ENCODE peak calls at places on chromosomes 6 and 20, in eight cellular contexts. C, D, Z, K, I, G, A and F are unnamed samples.

GRCh38 chr6:141513830-141514229 is 618.9 kb upstream of the GJE1 start:
- DNase-seq in I (no peak), D (peak; percentile 26), Z (peak; percentile 11), K (no peak), G (no peak), C (no peak), A (no peak), F (no peak)

GRCh38 chr6:148517518-148517917 is 174.9 kb downstream of the SASH1 start:
- DNase-seq in G (no peak), Z (no peak), A (no peak), C (no peak), D (no peak), K (no peak), I (no peak), F (no peak)

GRCh38 chr6:11710968-11711643 is 67.5 kb downstream of the ADTRP start:
- DNase-seq in Z (no peak), I (no peak), D (no peak), C (no peak), K (no peak), G (no peak), A (no peak), F (no peak)

GRCh38 chr20:577167-577791 is 32.8 kb downstream of the TCF15 start:
- DNase-seq in Z (peak; percentile 12), D (peak; percentile 55), I (no peak), A (peak; percentile 69), K (no peak), C (no peak), G (peak; percentile 77), F (no peak)

GRCh38 chr6:14638932-14639875 is 521.6 kb downstream of the CD83 start:
- DNase-seq in I (no peak), K (no peak), C (no peak), D (peak; percentile 56), G (no peak), Z (peak; percentile 68), A (peak; percentile 72), F (no peak)

GRCh38 chr6:3414704-3415453 is 42.0 kb downstream of the SLC22A23 start:
- DNase-seq in I (no peak), A (no peak), G (no peak), D (no peak), C (no peak), K (no peak), Z (peak; percentile 51), F (no peak)

GRCh38 chr6:124002377-124003081 is 198.9 kb downstream of the NKAIN2 start:
- DNase-seq in K (no peak), Z (no peak), I (no peak), A (no peak), C (no peak), G (no peak), D (no peak), F (no peak)

GRCh38 chr6:162085561-162085960 is 642.0 kb downstream of the PRKN start:
- DNase-seq in C (no peak), Z (no peak), D (no peak), G (no peak), A (no peak), I (no peak), K (no peak), F (no peak)

GRCh38 chr20:36645998-36646397 is at the start of gene SLA2:
- DNase-seq in C (peak; percentile 43), I (peak; percentile 63), K (no peak), A (no peak), Z (no peak), D (no peak), G (no peak), F (peak; percentile 42)

GRCh38 chr6:72724545-72724944 is 102.7 kb downstream of the KCNQ5 start:
- DNase-seq in C (no peak), A (no peak), D (peak; percentile 30), I (no peak), Z (no peak), G (no peak), K (no peak), F (no peak)

GRCh38 chr20:5056801-5057599 is 55.7 kb upstream of the SLC23A2 start:
- DNase-seq in A (peak; percentile 73), G (peak; percentile 26), C (peak; percentile 43), K (no peak), Z (peak; percentile 16), I (no peak), D (peak; percentile 65), F (peak; percentile 23)

GRCh38 chr6:118869350-118869749 is 24.6 kb upstream of the ASF1A start:
- DNase-seq in D (peak; percentile 50), K (no peak), C (no peak), Z (peak; percentile 24), A (no peak), G (no peak), I (no peak), F (no peak)

GRCh38 chr6:88105741-88106340 is 58.2 kb downstream of the SPACA1 start:
- DNase-seq in K (no peak), Z (no peak), G (no peak), I (no peak), A (no peak), D (no peak), C (no peak), F (no peak)

GRCh38 chr6:81590314-81590691 is 162.2 kb downstream of the TENT5A start:
- DNase-seq in G (no peak), C (no peak), K (no peak), I (no peak), D (no peak), A (no peak), Z (no peak), F (no peak)

GRCh38 chr6:26214826-26215199 is 127.6 kb downstream of the HFE start:
- DNase-seq in G (no peak), Z (no peak), I (no peak), K (no peak), A (no peak), C (no peak), D (no peak), F (no peak)

GRCh38 chr6:68059894-68060293 is 575.2 kb upstream of the ADGRB3 start:
- DNase-seq in Z (no peak), A (no peak), C (no peak), I (no peak), K (no peak), G (no peak), D (no peak), F (no peak)

GRCh38 chr20:14915356-14915755 is 577.9 kb upstream of the FLRT3 start:
- DNase-seq in G (no peak), D (no peak), Z (peak; percentile 22), I (no peak), C (peak; percentile 31), K (no peak), A (no peak), F (no peak)

GRCh38 chr6:130839379-130839778 is 12.2 kb downstream of the SMLR1 start:
- DNase-seq in G (no peak), D (no peak), C (no peak), Z (no peak), A (no peak), K (no peak), I (no peak), F (no peak)

GRCh38 chr20:3168079-3168828 is 5.1 kb downstream of the LZTS3 start:
- DNase-seq in D (no peak), C (peak; percentile 78), G (no peak), I (peak; percentile 68), K (peak; percentile 79), A (peak; percentile 89), Z (no peak), F (peak; percentile 82)

GRCh38 chr20:23659989-23660837 is 22.5 kb upstream of the CST3 start:
- DNase-seq in I (no peak), Z (no peak), A (peak; percentile 33), D (peak; percentile 54), K (no peak), G (no peak), C (no peak), F (no peak)

GRCh38 chr20:36815454-36816091 is 42.0 kb upstream of the DSN1 start:
- DNase-seq in D (no peak), Z (no peak), I (no peak), G (no peak), K (no peak), A (peak; percentile 77), C (no peak), F (no peak)

DNA sequence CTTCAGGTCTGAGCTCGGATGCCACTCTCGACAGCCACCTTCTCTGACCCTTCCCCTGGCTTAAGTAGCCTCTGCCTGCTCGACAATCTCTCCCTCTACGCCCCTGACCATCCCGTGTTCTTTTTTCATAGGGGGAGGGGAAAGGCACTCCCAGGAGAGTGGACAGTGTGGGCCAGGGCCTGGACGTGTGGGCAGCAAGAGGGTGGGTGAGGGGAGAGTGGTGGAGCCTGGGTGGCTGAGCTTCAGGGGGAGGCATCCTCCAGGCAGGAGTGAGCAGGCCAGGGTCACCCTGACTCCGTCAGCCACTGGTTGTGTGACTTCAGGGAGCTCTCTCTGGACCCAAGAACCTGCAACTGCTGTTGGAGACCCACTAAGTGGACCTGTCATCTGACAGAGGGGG is 92.7 kb downstream of the CEBPB start:
- DNase-seq in I (no peak), D (no peak), A (no peak), Z (no peak), K (peak; percentile 49), G (no peak), C (no peak), F (no peak)
- H3K4me1 ChIP-seq in I (no peaks in the 10 kb centered on the region), D (peaks cover 41% of the 10 kb centered on the region), A (no peaks in the 10 kb centered on the region), Z (peaks cover 38% of the 10 kb centered on the region), K (peaks cover 14% of the 10 kb centered on the region), G (peaks cover 84% of the 10 kb centered on the region), C (peaks cover 33% of the 10 kb centered on the region), F (peaks cover 24% of the 10 kb centered on the region)

GRCh38 chr6:134065706-134066105 is 13.3 kb upstream of the SLC2A12 start:
- DNase-seq in Z (peak; percentile 33), K (no peak), G (peak; percentile 32), C (no peak), D (peak; percentile 34), I (no peak), A (peak; percentile 65), F (no peak)
- H3K4me1 ChIP-seq in Z (peaks cover 6% of the 10 kb centered on the region), K (no peaks in the 10 kb centered on the region), G (peaks cover 12% of the 10 kb centered on the region), C (peaks cover 8% of the 10 kb centered on the region), D (peaks cover 3% of the 10 kb centered on the region), I (no peaks in the 10 kb centered on the region), A (peaks cover 5% of the 10 kb centered on the region), F (no peaks in the 10 kb centered on the region)

DNA sequence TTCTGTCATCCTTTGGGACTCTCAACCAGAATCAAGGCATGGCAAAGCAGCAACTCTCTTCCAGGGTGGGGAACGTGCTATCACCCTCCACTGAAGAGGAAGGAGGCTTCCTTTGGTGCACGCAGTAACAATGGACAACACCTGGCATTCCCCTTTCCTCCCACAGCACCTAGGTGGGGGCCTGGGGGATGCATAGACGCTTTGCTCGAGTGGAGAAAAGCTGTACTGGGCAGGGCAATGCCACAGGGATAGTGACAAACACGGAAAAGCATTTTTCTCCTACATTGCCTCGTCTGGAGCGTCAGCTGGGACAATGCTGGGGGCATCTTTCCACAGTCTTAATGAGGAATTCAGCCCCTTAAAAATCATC is 82.9 kb downstream of the GMPR start:
- DNase-seq in K (no peak), I (no peak), G (no peak), A (peak; percentile 45), C (no peak), D (no peak), Z (no peak), F (no peak)
- H3K4me1 ChIP-seq in K (peaks cover 3% of the 10 kb centered on the region), I (no peaks in the 10 kb centered on the region), G (peaks cover 78% of the 10 kb centered on the region), A (peaks cover 9% of the 10 kb centered on the region), C (peaks cover 29% of the 10 kb centered on the region), D (peaks cover 47% of the 10 kb centered on the region), Z (peaks cover 37% of the 10 kb centered on the region), F (peaks cover 7% of the 10 kb centered on the region)

DNA sequence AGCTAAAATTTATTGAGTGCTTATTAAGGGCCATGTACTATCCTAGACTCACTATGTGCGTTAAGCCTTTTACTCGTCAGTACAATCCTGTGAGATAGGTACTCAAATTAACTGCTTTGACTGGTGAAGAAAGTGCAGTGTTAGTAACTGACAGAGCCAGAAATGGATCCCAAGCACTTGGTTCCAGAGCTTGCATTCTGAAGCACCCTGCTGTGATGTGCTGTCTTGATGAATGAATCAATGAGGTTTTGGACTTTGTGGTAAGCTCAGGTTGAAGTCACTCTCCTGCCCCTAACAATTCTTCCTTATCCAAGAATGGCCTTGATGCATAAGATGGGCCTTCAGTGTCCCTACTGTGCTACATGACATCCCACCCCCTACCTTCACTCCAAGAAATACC is 3.7 kb downstream of the STX11 start:
- DNase-seq in I (no peak), Z (no peak), A (no peak), G (no peak), D (no peak), K (no peak), C (no peak), F (no peak)
- H3K4me1 ChIP-seq in I (no peaks in the 10 kb centered on the region), Z (peaks cover 13% of the 10 kb centered on the region), A (peaks cover 9% of the 10 kb centered on the region), G (peaks cover 36% of the 10 kb centered on the region), D (peaks cover 15% of the 10 kb centered on the region), K (peaks cover 7% of the 10 kb centered on the region), C (no peaks in the 10 kb centered on the region), F (peaks cover 27% of the 10 kb centered on the region)